ENCODE peak calls at places on chromosomes 5 and 9, in five cellular contexts. T is heart left ventricle, H is GM10248, C is lower lobe of right lung, P is right atrium auricular region. D is an unnamed sample.

GRCh38 chr5:181283347-181283746 is 22.4 kb upstream of the TRIM52 start:
- DNase-seq in T (no peak), H (no peak), C (no peak), P (no peak), D (no peak)

GRCh38 chr5:172630961-172631360 is 10.1 kb upstream of the NEURL1B start:
- DNase-seq in T (no peak), H (no peak), C (no peak), P (no peak), D (no peak)

GRCh38 chr9:125399666-125400065 is 138.0 kb downstream of the GAPVD1 start:
- DNase-seq in T (no peak), H (no peak), C (no peak), P (no peak), D (no peak)

GRCh38 chr5:553874-554273 is 29.6 kb upstream of the SLC9A3 start:
- DNase-seq in T (no peak), H (no peak), C (no peak), P (no peak), D (no peak)

GRCh38 chr9:95808001-95808400 is 67.5 kb upstream of the ERCC6L2 start:
- DNase-seq in T (no peak), H (no peak), C (no peak), P (no peak), D (no peak)

GRCh38 chr9:133768859-133769510 is 30.8 kb upstream of the SARDH start:
- DNase-seq in T (no peak), H (no peak), C (peak; percentile 39), P (peak; percentile 54), D (no peak)

GRCh38 chr5:24389968-24390367 is 254.8 kb downstream of the CDH10 start:
- DNase-seq in T (no peak), H (no peak), C (no peak), P (no peak), D (no peak)

GRCh38 chr5:180210961-180211760 is 2.1 kb upstream of the RASGEF1C start:
- DNase-seq in T (no peak), H (no peak), C (no peak), P (no peak), D (no peak)

GRCh38 chr5:120314201-120314600 is 149.9 kb upstream of the PRR16 start:
- DNase-seq in T (no peak), H (no peak), C (no peak), P (no peak), D (no peak)

GRCh38 chr5:160312139-160312959 is at the start of gene CCNJL:
- DNase-seq in T (peak; percentile 71), H (peak; percentile 66), C (peak; percentile 74), P (no peak), D (no peak)

GRCh38 chr5:127176769-127177168 is 103.5 kb upstream of the C5orf63 start:
- DNase-seq in T (no peak), H (no peak), C (no peak), P (no peak), D (no peak)

GRCh38 chr9:91172329-91172728 is 189.4 kb downstream of the AUH start:
- DNase-seq in T (no peak), H (no peak), C (no peak), P (no peak), D (no peak)

GRCh38 chr5:124706729-124707361 is 39.6 kb downstream of the ZNF608 start:
- DNase-seq in T (peak; percentile 61), H (no peak), C (peak; percentile 55), P (no peak), D (no peak)

GRCh38 chr9:89684218-89684617 is 79.4 kb downstream of the GADD45G start:
- DNase-seq in T (no peak), H (no peak), C (no peak), P (no peak), D (no peak)

GRCh38 chr5:155303134-155303533 is 289.6 kb downstream of the KIF4B start:
- DNase-seq in T (no peak), H (no peak), C (no peak), P (no peak), D (no peak)

GRCh38 chr9:75616052-75616451 is 274.4 kb upstream of the PCSK5 start:
- DNase-seq in T (no peak), H (no peak), C (no peak), P (no peak), D (no peak)

GRCh38 chr5:81195334-81195929 is 37.7 kb upstream of the CKMT2 start:
- DNase-seq in T (no peak), H (no peak), C (no peak), P (no peak), D (no peak)

GRCh38 chr9:91211414-91211813 is 150.3 kb downstream of the AUH start:
- DNase-seq in T (no peak), H (no peak), C (no peak), P (no peak), D (no peak)

GRCh38 chr5:67809589-67809988 is 406.0 kb upstream of the PIK3R1 start:
- DNase-seq in T (no peak), H (peak; percentile 13), C (no peak), P (no peak), D (no peak)

GRCh38 chr9:125561497-125562148 is 145.4 kb downstream of the MAPKAP1 start:
- DNase-seq in T (no peak), H (peak; percentile 27), C (no peak), P (no peak), D (no peak)

GRCh38 chr9:120913673-120914266 is 12.8 kb downstream of the TRAF1 start:
- DNase-seq in T (no peak), H (no peak), C (no peak), P (no peak), D (no peak)

GRCh38 chr5:61523072-61523471 is 191.0 kb downstream of the ZSWIM6 start:
- DNase-seq in T (no peak), H (no peak), C (no peak), P (no peak), D (no peak)

GRCh38 chr9:7226007-7226670 is 468.4 kb downstream of the KDM4C start:
- DNase-seq in T (no peak), H (no peak), C (no peak), P (no peak), D (no peak)

GRCh38 chr9:76255781-76256455 is 138.3 kb downstream of the RFK start:
- DNase-seq in T (peak; percentile 69), H (no peak), C (peak; percentile 45), P (peak; percentile 89), D (no peak)

GRCh38 chr5:76855961-76856360 is 6.1 kb downstream of the S100Z start:
- DNase-seq in T (no peak), H (no peak), C (no peak), P (no peak), D (no peak)

GRCh38 chr5:6574537-6574936 is 58.3 kb downstream of the NSUN2 start:
- DNase-seq in T (no peak), H (no peak), C (no peak), P (no peak), D (no peak)

GRCh38 chr5:133384903-133385302 is 227.4 kb downstream of the FSTL4 start:
- DNase-seq in T (no peak), H (no peak), C (no peak), P (no peak), D (no peak)

GRCh38 chr5:65815156-65815555 is 93.2 kb downstream of the NLN start:
- DNase-seq in T (no peak), H (no peak), C (no peak), P (no peak), D (no peak)

GRCh38 chr9:97615439-97616072 is 17.6 kb downstream of the TSTD2 start:
- DNase-seq in T (no peak), H (peak; percentile 63), C (no peak), P (peak; percentile 83), D (no peak)
- TF ChIP-seq CTCF in T (peak; percentile 90), H (peak; percentile 82), C (peak; percentile 89), P (peak; percentile 85), D (peak; percentile 77)

DNA sequence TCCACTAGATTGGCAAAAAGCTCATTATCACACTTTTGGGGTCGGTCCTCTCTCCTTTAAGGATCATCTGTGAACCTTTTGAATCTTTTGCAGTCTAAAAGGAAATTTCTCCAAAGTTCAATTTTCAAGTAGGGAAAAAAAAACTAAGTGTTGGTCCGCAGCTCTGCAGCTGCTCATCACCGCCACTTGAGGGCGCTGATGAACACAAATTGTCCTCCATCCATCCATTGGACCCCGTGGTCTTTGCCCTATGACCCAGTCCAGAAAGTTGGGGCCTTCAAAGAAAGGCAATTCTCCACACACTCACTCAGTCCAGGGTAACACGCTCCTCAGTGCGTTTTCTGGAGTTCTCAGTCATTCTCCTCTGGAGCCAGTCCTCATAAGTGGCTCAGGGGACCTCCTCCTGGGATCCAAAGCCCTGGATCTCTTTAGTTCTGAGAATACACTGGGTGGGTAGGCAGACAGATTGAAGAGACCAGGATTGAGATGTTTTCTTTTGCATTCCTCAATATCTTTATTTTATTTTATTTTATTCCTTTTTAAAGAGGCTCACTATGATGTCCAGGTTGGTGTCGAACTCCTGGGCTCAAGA is 63.6 kb upstream of the SLC28A3 start:
- DNase-seq in T (no peak), H (peak; percentile 54), C (no peak), P (no peak), D (no peak)
- TF ChIP-seq CTCF in T (peak; percentile 64), H (peak; percentile 69), C (peak; percentile 62), P (peak; percentile 76), D (no peak)

GRCh38 chr5:111472096-111472495 is 40.2 kb downstream of the STARD4 start:
- DNase-seq in T (no peak), H (no peak), C (no peak), P (no peak), D (no peak)

GRCh38 chr5:111472579-111472978 is 39.8 kb downstream of the STARD4 start:
- DNase-seq in T (no peak), H (peak; percentile 10), C (no peak), P (no peak), D (no peak)

GRCh38 chr5:111469293-111469896 is 42.9 kb downstream of the STARD4 start:
- DNase-seq in T (no peak), H (no peak), C (no peak), P (no peak), D (no peak)

GRCh38 chr5:111469905-111470304 is 42.4 kb downstream of the STARD4 start:
- DNase-seq in T (no peak), H (no peak), C (no peak), P (no peak), D (no peak)
- TF ChIP-seq CTCF in T (no peak), H (no peak), C (no peak), P (no peak), D (no peak)

DNA sequence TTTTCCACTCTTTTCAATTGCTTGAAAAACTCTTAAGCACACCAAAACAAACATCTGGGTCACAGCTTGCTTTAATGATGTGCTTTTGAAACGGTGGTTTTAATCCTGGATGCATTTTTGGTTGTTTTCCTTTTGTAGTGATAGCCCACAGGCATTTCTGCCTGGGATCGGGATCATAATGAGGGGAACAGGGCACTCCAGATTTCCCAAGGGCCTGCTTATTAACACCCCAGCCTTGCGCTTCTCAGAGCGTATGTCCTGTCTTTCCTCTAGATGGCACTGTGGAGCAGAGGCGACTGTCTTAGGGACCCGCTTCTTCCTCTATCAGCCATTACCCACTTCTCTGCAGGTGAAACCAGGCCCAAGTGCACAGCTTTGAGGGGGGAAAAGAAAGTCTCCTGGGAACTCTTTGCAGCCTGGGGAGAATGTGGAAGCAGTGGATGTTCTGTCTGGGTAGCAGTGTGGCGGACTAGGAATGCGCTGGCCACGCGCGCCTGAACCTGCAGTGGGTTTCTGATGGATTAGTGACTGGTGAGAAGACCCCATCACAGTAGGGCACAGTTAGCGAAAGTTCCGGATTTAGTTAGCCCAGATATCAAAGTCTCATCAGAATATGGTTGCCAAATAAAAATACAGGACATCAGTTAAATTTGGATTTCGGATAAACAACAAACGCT is 190.1 kb downstream of the GNA14 start:
- DNase-seq in T (peak; percentile 57), H (peak; percentile 75), C (peak; percentile 62), P (peak; percentile 74), D (peak; percentile 21)
- TF ChIP-seq CTCF in T (peak; percentile 90), H (peak; percentile 73), C (peak; percentile 82), P (peak; percentile 93), D (peak; percentile 74)

D was measured in activated B cell treated with CpG ODN at 0.5 μM for 24 hours.